ENCODE peak calls at places on chromosomes 12 and 14, in six cellular contexts. Q, B, J, K, U and R are unnamed samples.

GRCh38 chr14:30550335-30550734 is 8.6 kb upstream of the G2E3 start:
- DNase-seq in Q (no peak), J (no peak), B (no peak), K (no peak), U (no peak), R (no peak)

GRCh38 chr12:127819066-127819465 is 447.9 kb upstream of the TMEM132C start:
- DNase-seq in Q (no peak), J (no peak), K (no peak), U (no peak), B (no peak), R (no peak)

GRCh38 chr12:66129934-66130266 is 650 bp downstream of the LLPH start:
- DNase-seq in Q (no peak), B (no peak), U (no peak), J (no peak), K (peak; percentile 11), R (no peak)

GRCh38 chr12:120155072-120155471 is 38.5 kb upstream of the RAB35 start:
- DNase-seq in B (no peak), Q (no peak), U (no peak), J (no peak), K (no peak), R (no peak)

GRCh38 chr12:123099556-123100192 is 51.2 kb downstream of the PITPNM2 start:
- DNase-seq in J (no peak), U (no peak), K (no peak), Q (no peak), B (no peak), R (no peak)

GRCh38 chr14:28759056-28759657 is 7.4 kb upstream of the FOXG1 start:
- DNase-seq in K (no peak), B (no peak), Q (no peak), J (no peak), U (no peak), R (no peak)

GRCh38 chr12:1591543-1591942 is 2.8 kb downstream of the FBXL14 start:
- DNase-seq in Q (no peak), U (no peak), J (no peak), B (no peak), K (no peak), R (no peak)

GRCh38 chr12:110200124-110200417 is 75.9 kb downstream of the IFT81 start:
- DNase-seq in Q (no peak), K (no peak), B (no peak), J (no peak), U (no peak), R (no peak)

GRCh38 chr14:96038558-96038919 is 623 bp upstream of the C14orf132 start:
- DNase-seq in B (no peak), K (no peak), J (no peak), Q (no peak), U (no peak), R (no peak)

GRCh38 chr14:39988939-39989338 is 556.7 kb upstream of the FBXO33 start:
- DNase-seq in U (no peak), K (no peak), Q (no peak), B (peak; percentile 20), J (no peak), R (no peak)

GRCh38 chr12:116613256-116613655 is 54.1 kb downstream of the MAP1LC3B2 start:
- DNase-seq in K (no peak), B (no peak), Q (no peak), U (no peak), J (no peak), R (no peak)

GRCh38 chr14:56004807-56005579 is 113.2 kb upstream of the PELI2 start:
- DNase-seq in B (peak; percentile 13), K (peak; percentile 89), U (peak; percentile 69), J (no peak), Q (no peak), R (peak; percentile 57)

GRCh38 chr14:32984531-32984930 is 45.9 kb downstream of the NPAS3 start:
- DNase-seq in B (no peak), U (no peak), K (no peak), Q (no peak), J (no peak), R (no peak)

GRCh38 chr14:64937821-64938193 is 4.7 kb downstream of the GPX2 start:
- DNase-seq in B (no peak), J (no peak), K (no peak), Q (peak; percentile 7), U (no peak), R (no peak)

GRCh38 chr14:64654072-64654899 is 49.9 kb upstream of the PLEKHG3 start:
- DNase-seq in U (no peak), J (no peak), Q (no peak), B (no peak), K (peak; percentile 86), R (peak; percentile 18)

GRCh38 chr14:59305231-59305630 is 116.8 kb downstream of the DAAM1 start:
- DNase-seq in B (no peak), J (no peak), Q (no peak), U (no peak), K (no peak), R (peak; percentile 28)

GRCh38 chr12:45273717-45274271 is 57.9 kb downstream of the ANO6 start:
- DNase-seq in B (no peak), Q (peak; percentile 31), J (no peak), U (no peak), K (peak; percentile 98), R (peak; percentile 63)

GRCh38 chr12:116121453-116121871 is 156.0 kb downstream of the MED13L start:
- DNase-seq in J (no peak), Q (no peak), U (no peak), B (no peak), K (no peak), R (no peak)

GRCh38 chr12:75889214-75889613 is 142.4 kb downstream of the PHLDA1 start:
- DNase-seq in J (no peak), U (no peak), B (no peak), Q (no peak), K (no peak), R (no peak)

GRCh38 chr12:12839886-12840285 is 26.7 kb downstream of the DDX47 start:
- DNase-seq in Q (peak; percentile 54), B (no peak), U (peak; percentile 87), J (no peak), K (peak; percentile 76), R (peak; percentile 94)

GRCh38 chr12:75978677-75979076 is 52.9 kb downstream of the PHLDA1 start:
- DNase-seq in Q (no peak), J (no peak), U (no peak), B (no peak), K (peak; percentile 16), R (no peak)

GRCh38 chr14:28707814-28708213 is 58.8 kb upstream of the FOXG1 start:
- DNase-seq in Q (no peak), B (no peak), K (peak; percentile 9), J (no peak), U (no peak), R (peak; percentile 9)

GRCh38 chr12:114434341-114434740 is 28.4 kb upstream of the TBX5 start:
- DNase-seq in J (no peak), K (no peak), B (no peak), Q (no peak), U (no peak), R (no peak)
- H3K27me3 ChIP-seq in J (peaks cover 68% of the 10 kb centered on the region), K (peaks cover 6% of the 10 kb centered on the region), B (peaks cover 31% of the 10 kb centered on the region), Q (peaks cover 21% of the 10 kb centered on the region), U (peaks cover 71% of the 10 kb centered on the region), R (no peaks in the 10 kb centered on the region)

GRCh38 chr14:102498678-102499265 is 10.8 kb downstream of the ANKRD9 start:
- DNase-seq in B (no peak), J (no peak), U (no peak), Q (no peak), K (no peak), R (no peak)
- H3K4me3 ChIP-seq in B (no peak overlapping the region), J (no peak overlapping the region), U (no peak overlapping the region), Q (no peak overlapping the region), K (no peak overlapping the region), R (no peak overlapping the region)

GRCh38 chr12:5692850-5693249 is 252.2 kb downstream of the ANO2 start:
- DNase-seq in K (no peak), J (no peak), B (no peak), Q (no peak), U (no peak), R (no peak)
- H3K27me3 ChIP-seq in K (no peaks in the 10 kb centered on the region), J (no peaks in the 10 kb centered on the region), B (no peaks in the 10 kb centered on the region), Q (no peaks in the 10 kb centered on the region), U (no peaks in the 10 kb centered on the region), R (no peaks in the 10 kb centered on the region)

GRCh38 chr12:82774666-82775065 is 88.0 kb downstream of the TMTC2 start:
- DNase-seq in J (no peak), Q (no peak), U (no peak), K (no peak), B (no peak), R (no peak)
- H3K4me3 ChIP-seq in J (no peak overlapping the region), Q (no peak overlapping the region), U (no peak overlapping the region), K (no peak overlapping the region), B (no peak overlapping the region), R (no peak overlapping the region)

GRCh38 chr12:5429741-5430557 is 2.0 kb upstream of the NTF3 start:
- DNase-seq in B (no peak), J (no peak), K (no peak), U (no peak), Q (no peak), R (no peak)
- H3K27me3 ChIP-seq in B (peaks cover 42% of the 10 kb centered on the region), J (peaks cover 80% of the 10 kb centered on the region), K (peaks cover 54% of the 10 kb centered on the region), U (peaks cover 72% of the 10 kb centered on the region), Q (peaks cover 26% of the 10 kb centered on the region), R (peaks cover 8% of the 10 kb centered on the region)